ENCODE peak calls at places on chromosomes 5 and 9, in seven cellular contexts. One of them, this sample, is unnamed.

GRCh38 chr9:34550016-34550680 is 27.4 kb upstream of the ENHO start:
- DNase-seq in pancreas: peak; percentile 49
- DNase-seq in lower leg skin: peak; percentile 79
- DNase-seq in endothelial cell of umbilical vein: no peak
- DNase-seq in hepatocyte: no peak
- DNase-seq in H7: peak; percentile 61
- DNase-seq in ovary: no peak
- DNase-seq in this sample: no peak

GRCh38 chr5:146111409-146111808 is 6.0 kb upstream of the PLAC8L1 start:
- DNase-seq in pancreas: no peak
- DNase-seq in lower leg skin: no peak
- DNase-seq in endothelial cell of umbilical vein: peak; percentile 70
- DNase-seq in hepatocyte: no peak
- DNase-seq in H7: no peak
- DNase-seq in ovary: no peak
- DNase-seq in this sample: no peak

GRCh38 chr5:39498247-39498952 is 73.6 kb upstream of the DAB2 start:
- DNase-seq in pancreas: no peak
- DNase-seq in lower leg skin: no peak
- DNase-seq in endothelial cell of umbilical vein: peak; percentile 67
- DNase-seq in hepatocyte: peak; percentile 28
- DNase-seq in H7: no peak
- DNase-seq in ovary: no peak
- DNase-seq in this sample: peak; percentile 58

GRCh38 chr9:98331536-98332259 is 76.2 kb upstream of the TBC1D2 start:
- DNase-seq in pancreas: no peak
- DNase-seq in lower leg skin: peak; percentile 43
- DNase-seq in endothelial cell of umbilical vein: no peak
- DNase-seq in hepatocyte: no peak
- DNase-seq in H7: no peak
- DNase-seq in ovary: no peak
- DNase-seq in this sample: no peak

GRCh38 chr5:37492778-37493555 is 113.8 kb downstream of the WDR70 start:
- DNase-seq in pancreas: no peak
- DNase-seq in lower leg skin: no peak
- DNase-seq in endothelial cell of umbilical vein: no peak
- DNase-seq in hepatocyte: no peak
- DNase-seq in H7: no peak
- DNase-seq in ovary: no peak
- DNase-seq in this sample: peak; percentile 2

GRCh38 chr9:134210511-134210907 is 46.1 kb upstream of the RNU6ATAC start:
- DNase-seq in pancreas: peak; percentile 22
- DNase-seq in lower leg skin: peak; percentile 83
- DNase-seq in endothelial cell of umbilical vein: no peak
- DNase-seq in hepatocyte: no peak
- DNase-seq in H7: no peak
- DNase-seq in ovary: peak; percentile 21
- DNase-seq in this sample: no peak

GRCh38 chr9:124502711-124503702 is 4.2 kb downstream of the NR5A1 start:
- DNase-seq in pancreas: peak; percentile 53
- DNase-seq in lower leg skin: no peak
- DNase-seq in endothelial cell of umbilical vein: no peak
- DNase-seq in hepatocyte: no peak
- DNase-seq in H7: peak; percentile 86
- DNase-seq in ovary: no peak
- DNase-seq in this sample: peak; percentile 8

GRCh38 chr5:133564921-133565565 is 47.3 kb downstream of the FSTL4 start:
- DNase-seq in pancreas: no peak
- DNase-seq in lower leg skin: no peak
- DNase-seq in endothelial cell of umbilical vein: no peak
- DNase-seq in hepatocyte: no peak
- DNase-seq in H7: no peak
- DNase-seq in ovary: no peak
- DNase-seq in this sample: no peak

GRCh38 chr9:6822696-6823095 is 64.9 kb downstream of the KDM4C start:
- DNase-seq in pancreas: no peak
- DNase-seq in lower leg skin: no peak
- DNase-seq in endothelial cell of umbilical vein: no peak
- DNase-seq in hepatocyte: no peak
- DNase-seq in H7: no peak
- DNase-seq in ovary: no peak
- DNase-seq in this sample: no peak

GRCh38 chr5:120605325-120606079 is 141.4 kb downstream of the PRR16 start:
- DNase-seq in pancreas: no peak
- DNase-seq in lower leg skin: no peak
- DNase-seq in endothelial cell of umbilical vein: no peak
- DNase-seq in hepatocyte: no peak
- DNase-seq in H7: no peak
- DNase-seq in ovary: no peak
- DNase-seq in this sample: peak; percentile 13

GRCh38 chr5:91670565-91670964 is 287.4 kb upstream of the ARRDC3 start:
- DNase-seq in pancreas: no peak
- DNase-seq in lower leg skin: no peak
- DNase-seq in endothelial cell of umbilical vein: no peak
- DNase-seq in hepatocyte: no peak
- DNase-seq in H7: peak; percentile 3
- DNase-seq in ovary: no peak
- DNase-seq in this sample: no peak

GRCh38 chr9:80664327-80665210 is 1024.8 kb downstream of the TLE1 start:
- DNase-seq in pancreas: no peak
- DNase-seq in lower leg skin: no peak
- DNase-seq in endothelial cell of umbilical vein: no peak
- DNase-seq in hepatocyte: peak; percentile 10
- DNase-seq in H7: peak; percentile 17
- DNase-seq in ovary: no peak
- DNase-seq in this sample: peak; percentile 2

GRCh38 chr5:178074266-178074952 is 38.9 kb upstream of the N4BP3 start:
- DNase-seq in pancreas: no peak
- DNase-seq in lower leg skin: no peak
- DNase-seq in endothelial cell of umbilical vein: no peak
- DNase-seq in hepatocyte: peak; percentile 35
- DNase-seq in H7: no peak
- DNase-seq in ovary: no peak
- DNase-seq in this sample: peak; percentile 15

GRCh38 chr5:160311491-160312138 is 749 bp downstream of the CCNJL start:
- DNase-seq in pancreas: peak; percentile 60
- DNase-seq in lower leg skin: no peak
- DNase-seq in endothelial cell of umbilical vein: peak; percentile 36
- DNase-seq in hepatocyte: peak; percentile 38
- DNase-seq in H7: peak; percentile 62
- DNase-seq in ovary: peak; percentile 25
- DNase-seq in this sample: peak; percentile 53

GRCh38 chr9:134602547-134603362 is 38.8 kb upstream of the COL5A1 start:
- DNase-seq in pancreas: peak; percentile 47
- DNase-seq in lower leg skin: no peak
- DNase-seq in endothelial cell of umbilical vein: peak; percentile 84
- DNase-seq in hepatocyte: peak; percentile 89
- DNase-seq in H7: peak; percentile 32
- DNase-seq in ovary: peak; percentile 54
- DNase-seq in this sample: peak; percentile 99

GRCh38 chr5:154267516-154267915 is 77.0 kb downstream of the GALNT10 start:
- DNase-seq in pancreas: no peak
- DNase-seq in lower leg skin: no peak
- DNase-seq in endothelial cell of umbilical vein: peak; percentile 27
- DNase-seq in hepatocyte: no peak
- DNase-seq in H7: no peak
- DNase-seq in ovary: no peak
- DNase-seq in this sample: no peak

GRCh38 chr9:112885324-112885723 is 5.4 kb downstream of the SLC46A2 start:
- DNase-seq in pancreas: no peak
- DNase-seq in lower leg skin: no peak
- DNase-seq in endothelial cell of umbilical vein: no peak
- DNase-seq in hepatocyte: no peak
- DNase-seq in H7: no peak
- DNase-seq in ovary: no peak
- DNase-seq in this sample: no peak

GRCh38 chr9:112921549-112921948 is 30.9 kb upstream of the SLC46A2 start:
- DNase-seq in pancreas: no peak
- DNase-seq in lower leg skin: no peak
- DNase-seq in endothelial cell of umbilical vein: peak; percentile 30
- DNase-seq in hepatocyte: peak; percentile 64
- DNase-seq in H7: peak; percentile 33
- DNase-seq in ovary: no peak
- DNase-seq in this sample: peak; percentile 72

GRCh38 chr9:14373726-14374125 is 59.8 kb upstream of the NFIB start:
- DNase-seq in pancreas: no peak
- DNase-seq in lower leg skin: no peak
- DNase-seq in endothelial cell of umbilical vein: peak; percentile 53
- DNase-seq in hepatocyte: no peak
- DNase-seq in H7: no peak
- DNase-seq in ovary: no peak
- DNase-seq in this sample: no peak

DNA sequence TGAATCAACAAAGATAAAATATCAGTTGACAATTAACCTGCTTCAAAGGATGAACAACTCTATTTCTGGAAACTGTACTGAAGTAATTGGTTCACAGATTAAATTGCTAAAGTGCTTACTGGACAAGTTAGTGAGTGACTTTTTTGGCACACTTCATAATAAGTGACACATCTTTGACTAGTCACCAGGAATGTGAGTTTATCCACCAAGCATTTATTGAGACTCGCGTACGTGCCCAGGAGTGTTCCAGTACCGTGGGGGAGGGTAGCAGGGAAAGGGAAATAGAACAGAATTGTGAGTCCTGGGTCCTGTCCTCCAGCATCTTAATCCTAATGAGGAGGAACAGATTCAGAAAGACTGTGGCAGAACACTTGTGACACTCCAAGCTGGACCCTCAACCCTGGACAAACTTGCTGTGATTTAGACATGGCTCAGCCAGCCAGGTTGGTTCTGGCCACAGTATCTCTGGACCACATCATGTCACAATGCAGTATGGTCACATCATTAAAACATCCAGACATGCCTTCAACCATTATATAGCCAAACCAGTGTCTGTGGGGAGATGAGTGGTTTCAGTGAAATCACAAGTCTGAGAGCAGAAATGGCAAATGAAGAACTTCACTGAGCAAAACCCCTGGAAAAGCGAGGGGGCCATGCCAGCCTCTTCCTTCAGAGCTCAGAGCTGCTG is 623.1 kb downstream of the BNC2 start:
- DNase-seq in pancreas: no peak
- DNase-seq in lower leg skin: no peak
- DNase-seq in endothelial cell of umbilical vein: no peak
- DNase-seq in hepatocyte: no peak
- DNase-seq in H7: no peak
- DNase-seq in ovary: no peak
- DNase-seq in this sample: peak; percentile 52
- H3K4me3 ChIP-seq in pancreas: no peak overlapping the region
- H3K4me3 ChIP-seq in lower leg skin: no peak overlapping the region
- H3K4me3 ChIP-seq in endothelial cell of umbilical vein: no peak overlapping the region
- H3K4me3 ChIP-seq in hepatocyte: no peak overlapping the region
- H3K4me3 ChIP-seq in H7: no peak overlapping the region
- H3K4me3 ChIP-seq in ovary: no peak overlapping the region
- H3K4me3 ChIP-seq in this sample: no peak overlapping the region

DNA sequence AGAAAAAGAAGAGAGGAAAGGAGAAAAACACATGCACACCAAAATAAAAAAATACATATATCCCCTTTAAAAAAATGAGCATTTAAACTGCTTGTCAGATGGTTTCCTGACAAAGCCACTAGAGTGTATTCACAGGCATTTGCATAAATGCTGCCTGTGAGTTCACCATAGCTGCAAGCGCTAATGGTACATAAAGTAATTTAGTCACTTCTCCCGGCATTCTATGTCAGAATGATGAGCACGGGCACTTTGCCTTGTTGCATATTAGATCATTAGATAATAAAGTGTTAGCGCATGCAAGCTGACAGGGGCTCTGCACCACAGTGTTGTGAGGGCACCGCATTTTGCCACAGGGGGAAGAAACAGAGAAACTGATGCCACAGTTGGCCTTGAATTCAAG is 280.6 kb downstream of the EBF1 start:
- DNase-seq in pancreas: no peak
- DNase-seq in lower leg skin: no peak
- DNase-seq in endothelial cell of umbilical vein: no peak
- DNase-seq in hepatocyte: no peak
- DNase-seq in H7: no peak
- DNase-seq in ovary: no peak
- DNase-seq in this sample: no peak
- H3K4me3 ChIP-seq in pancreas: no peak overlapping the region
- H3K4me3 ChIP-seq in lower leg skin: no peak overlapping the region
- H3K4me3 ChIP-seq in endothelial cell of umbilical vein: no peak overlapping the region
- H3K4me3 ChIP-seq in hepatocyte: no peak overlapping the region
- H3K4me3 ChIP-seq in H7: no peak overlapping the region
- H3K4me3 ChIP-seq in ovary: no peak overlapping the region
- H3K4me3 ChIP-seq in this sample: no peak overlapping the region

GRCh38 chr5:173568128-173568527 is 48.3 kb downstream of the BOD1 start:
- DNase-seq in pancreas: no peak
- DNase-seq in lower leg skin: no peak
- DNase-seq in endothelial cell of umbilical vein: no peak
- DNase-seq in hepatocyte: no peak
- DNase-seq in H7: no peak
- DNase-seq in ovary: no peak
- DNase-seq in this sample: no peak

GRCh38 chr5:173568703-173569102 is 47.7 kb downstream of the BOD1 start:
- DNase-seq in pancreas: no peak
- DNase-seq in lower leg skin: no peak
- DNase-seq in endothelial cell of umbilical vein: no peak
- DNase-seq in hepatocyte: no peak
- DNase-seq in H7: no peak
- DNase-seq in ovary: no peak
- DNase-seq in this sample: no peak

GRCh38 chr5:173565491-173566038 is 50.9 kb downstream of the BOD1 start:
- DNase-seq in pancreas: no peak
- DNase-seq in lower leg skin: peak; percentile 29
- DNase-seq in endothelial cell of umbilical vein: no peak
- DNase-seq in hepatocyte: no peak
- DNase-seq in H7: no peak
- DNase-seq in ovary: no peak
- DNase-seq in this sample: no peak

GRCh38 chr5:173570321-173571090 is 45.9 kb downstream of the BOD1 start:
- DNase-seq in pancreas: no peak
- DNase-seq in lower leg skin: no peak
- DNase-seq in endothelial cell of umbilical vein: no peak
- DNase-seq in hepatocyte: no peak
- DNase-seq in H7: no peak
- DNase-seq in ovary: no peak
- DNase-seq in this sample: no peak

DNA sequence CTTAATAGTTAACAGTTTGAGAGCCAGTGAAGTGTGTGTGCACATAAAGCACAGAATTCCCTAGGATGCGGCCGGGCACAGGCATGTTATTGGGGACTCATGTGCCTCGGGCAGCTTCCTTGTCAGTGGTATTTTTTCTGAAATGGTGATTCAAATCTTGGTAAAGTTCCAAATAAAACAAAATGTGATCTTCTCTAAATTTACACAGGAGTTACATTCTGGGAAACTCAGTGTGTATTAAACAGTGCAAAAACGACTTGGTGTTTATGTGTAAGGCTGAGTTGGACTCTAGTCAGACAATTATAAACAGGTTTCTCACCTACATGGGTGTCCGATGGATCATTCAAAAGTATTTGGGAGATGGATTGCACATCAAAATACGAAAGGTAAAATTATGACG is 48.9 kb downstream of the BOD1 start:
- DNase-seq in pancreas: no peak
- DNase-seq in lower leg skin: no peak
- DNase-seq in endothelial cell of umbilical vein: no peak
- DNase-seq in hepatocyte: no peak
- DNase-seq in H7: no peak
- DNase-seq in ovary: no peak
- DNase-seq in this sample: no peak
- H3K4me3 ChIP-seq in pancreas: no peak overlapping the region
- H3K4me3 ChIP-seq in lower leg skin: no peak overlapping the region
- H3K4me3 ChIP-seq in endothelial cell of umbilical vein: no peak overlapping the region
- H3K4me3 ChIP-seq in hepatocyte: no peak overlapping the region
- H3K4me3 ChIP-seq in H7: no peak overlapping the region
- H3K4me3 ChIP-seq in ovary: no peak overlapping the region
- H3K4me3 ChIP-seq in this sample: no peak overlapping the region

GRCh38 chr5:179763215-179763945 is 30.4 kb upstream of the LTC4S start:
- DNase-seq in pancreas: no peak
- DNase-seq in lower leg skin: peak; percentile 88
- DNase-seq in endothelial cell of umbilical vein: peak; percentile 85
- DNase-seq in hepatocyte: peak; percentile 87
- DNase-seq in H7: peak; percentile 90
- DNase-seq in ovary: peak; percentile 81
- DNase-seq in this sample: peak; percentile 89
- H3K4me3 ChIP-seq in pancreas: no peak overlapping the region
- H3K4me3 ChIP-seq in lower leg skin: no peak overlapping the region
- H3K4me3 ChIP-seq in endothelial cell of umbilical vein: no peak overlapping the region
- H3K4me3 ChIP-seq in hepatocyte: no peak overlapping the region
- H3K4me3 ChIP-seq in H7: no peak overlapping the region
- H3K4me3 ChIP-seq in ovary: no peak overlapping the region
- H3K4me3 ChIP-seq in this sample: no peak overlapping the region

This sample was measured in cardiac muscle cell.